ENCODE peak calls at places on chromosomes 12 and 14, in eight cellular contexts. One of them, this sample, is unnamed.

GRCh38 chr12:64612843-64613242 is 2.5 kb downstream of the RASSF3 start:
- DNase-seq in Right ventricle myocardium superior: no peak
- DNase-seq in endothelial cell of umbilical vein: peak; percentile 26
- DNase-seq in LoVo: no peak
- DNase-seq in NCI-H1048: no peak
- DNase-seq in naive thymus-derived CD4-positive, alpha-beta T cell: no peak
- DNase-seq in stimulated activated CD4-positive, alpha-beta T cell treated with anti-CD3 and anti-CD28 coated beads, Interleukin-15, amount 100 ng/mL, for 1 hour: no peak
- DNase-seq in PC-3: no peak
- DNase-seq in this sample: no peak

GRCh38 chr14:101191086-101191881 is 287.8 kb upstream of the RTL1 start:
- DNase-seq in endothelial cell of umbilical vein: no peak
- DNase-seq in naive thymus-derived CD4-positive, alpha-beta T cell: no peak
- DNase-seq in Right ventricle myocardium superior: no peak
- DNase-seq in stimulated activated CD4-positive, alpha-beta T cell treated with anti-CD3 and anti-CD28 coated beads, Interleukin-15, amount 100 ng/mL, for 1 hour: no peak
- DNase-seq in NCI-H1048: no peak
- DNase-seq in LoVo: no peak
- DNase-seq in PC-3: no peak
- DNase-seq in this sample: no peak

GRCh38 chr14:69040343-69040742 is 61.2 kb upstream of the ACTN1 start:
- DNase-seq in NCI-H1048: no peak
- DNase-seq in naive thymus-derived CD4-positive, alpha-beta T cell: no peak
- DNase-seq in endothelial cell of umbilical vein: no peak
- DNase-seq in PC-3: no peak
- DNase-seq in LoVo: no peak
- DNase-seq in stimulated activated CD4-positive, alpha-beta T cell treated with anti-CD3 and anti-CD28 coated beads, Interleukin-15, amount 100 ng/mL, for 1 hour: no peak
- DNase-seq in Right ventricle myocardium superior: no peak
- DNase-seq in this sample: no peak

GRCh38 chr14:23537351-23538048 is 14.1 kb downstream of the ZFHX2 start:
- DNase-seq in LoVo: no peak
- DNase-seq in stimulated activated CD4-positive, alpha-beta T cell treated with anti-CD3 and anti-CD28 coated beads, Interleukin-15, amount 100 ng/mL, for 1 hour: no peak
- DNase-seq in NCI-H1048: no peak
- DNase-seq in endothelial cell of umbilical vein: no peak
- DNase-seq in Right ventricle myocardium superior: no peak
- DNase-seq in naive thymus-derived CD4-positive, alpha-beta T cell: no peak
- DNase-seq in PC-3: no peak
- DNase-seq in this sample: peak; percentile 39

GRCh38 chr14:36070056-36071043 is 106.2 kb downstream of the PTCSC3 start:
- DNase-seq in NCI-H1048: no peak
- DNase-seq in LoVo: peak; percentile 66
- DNase-seq in Right ventricle myocardium superior: peak; percentile 54
- DNase-seq in PC-3: peak; percentile 82
- DNase-seq in naive thymus-derived CD4-positive, alpha-beta T cell: no peak
- DNase-seq in stimulated activated CD4-positive, alpha-beta T cell treated with anti-CD3 and anti-CD28 coated beads, Interleukin-15, amount 100 ng/mL, for 1 hour: no peak
- DNase-seq in endothelial cell of umbilical vein: peak; percentile 47
- DNase-seq in this sample: peak; percentile 83

GRCh38 chr12:70964867-70965469 is 44.4 kb upstream of the PTPRR start:
- DNase-seq in endothelial cell of umbilical vein: no peak
- DNase-seq in PC-3: no peak
- DNase-seq in NCI-H1048: no peak
- DNase-seq in naive thymus-derived CD4-positive, alpha-beta T cell: no peak
- DNase-seq in LoVo: no peak
- DNase-seq in stimulated activated CD4-positive, alpha-beta T cell treated with anti-CD3 and anti-CD28 coated beads, Interleukin-15, amount 100 ng/mL, for 1 hour: no peak
- DNase-seq in Right ventricle myocardium superior: no peak
- DNase-seq in this sample: no peak

GRCh38 chr14:22915886-22916521 is 2.9 kb downstream of the RBM23 start:
- DNase-seq in LoVo: no peak
- DNase-seq in endothelial cell of umbilical vein: no peak
- DNase-seq in NCI-H1048: no peak
- DNase-seq in PC-3: no peak
- DNase-seq in Right ventricle myocardium superior: no peak
- DNase-seq in stimulated activated CD4-positive, alpha-beta T cell treated with anti-CD3 and anti-CD28 coated beads, Interleukin-15, amount 100 ng/mL, for 1 hour: no peak
- DNase-seq in naive thymus-derived CD4-positive, alpha-beta T cell: no peak
- DNase-seq in this sample: no peak

GRCh38 chr12:92582466-92582865 is 120.3 kb upstream of the PLEKHG7 start:
- DNase-seq in Right ventricle myocardium superior: no peak
- DNase-seq in LoVo: no peak
- DNase-seq in PC-3: no peak
- DNase-seq in stimulated activated CD4-positive, alpha-beta T cell treated with anti-CD3 and anti-CD28 coated beads, Interleukin-15, amount 100 ng/mL, for 1 hour: no peak
- DNase-seq in NCI-H1048: no peak
- DNase-seq in endothelial cell of umbilical vein: no peak
- DNase-seq in naive thymus-derived CD4-positive, alpha-beta T cell: no peak
- DNase-seq in this sample: no peak

GRCh38 chr14:77195766-77196165 is 14.2 kb downstream of the TMEM63C start:
- DNase-seq in NCI-H1048: no peak
- DNase-seq in Right ventricle myocardium superior: no peak
- DNase-seq in PC-3: no peak
- DNase-seq in naive thymus-derived CD4-positive, alpha-beta T cell: no peak
- DNase-seq in LoVo: no peak
- DNase-seq in stimulated activated CD4-positive, alpha-beta T cell treated with anti-CD3 and anti-CD28 coated beads, Interleukin-15, amount 100 ng/mL, for 1 hour: no peak
- DNase-seq in endothelial cell of umbilical vein: no peak
- DNase-seq in this sample: no peak

GRCh38 chr12:42490261-42490842 is 99.2 kb downstream of the PRICKLE1 start:
- DNase-seq in naive thymus-derived CD4-positive, alpha-beta T cell: no peak
- DNase-seq in LoVo: no peak
- DNase-seq in PC-3: no peak
- DNase-seq in NCI-H1048: no peak
- DNase-seq in Right ventricle myocardium superior: no peak
- DNase-seq in endothelial cell of umbilical vein: no peak
- DNase-seq in stimulated activated CD4-positive, alpha-beta T cell treated with anti-CD3 and anti-CD28 coated beads, Interleukin-15, amount 100 ng/mL, for 1 hour: no peak
- DNase-seq in this sample: no peak

GRCh38 chr12:70177637-70178036 is 65.6 kb upstream of the CNOT2 start:
- DNase-seq in LoVo: no peak
- DNase-seq in stimulated activated CD4-positive, alpha-beta T cell treated with anti-CD3 and anti-CD28 coated beads, Interleukin-15, amount 100 ng/mL, for 1 hour: no peak
- DNase-seq in PC-3: no peak
- DNase-seq in endothelial cell of umbilical vein: no peak
- DNase-seq in Right ventricle myocardium superior: no peak
- DNase-seq in naive thymus-derived CD4-positive, alpha-beta T cell: no peak
- DNase-seq in NCI-H1048: no peak
- DNase-seq in this sample: no peak

This sample was measured in glutamatergic neuron.